ENCODE peak calls at places on chromosomes 3 and 15, in nine cellular contexts. One of them, this sample, is unnamed.

GRCh38 chr3:73602171-73602570 is 22.6 kb downstream of the PDZRN3 start:
- DNase-seq in cardiac fibroblast: peak; percentile 76
- DNase-seq in dermis microvascular lymphatic vessel endothelial cell: no peak
- DNase-seq in ovary: no peak
- DNase-seq in mucosa of descending colon: no peak
- DNase-seq in putamen: no peak
- DNase-seq in glomerular endothelial cell: no peak
- DNase-seq in stimulated activated CD4-positive, alpha-beta T cell treated with anti-CD3 and anti-CD28 coated beads, Interleukin-4, amount 100 ng/mL, for 24 hours: no peak
- DNase-seq in Ammon's horn: no peak
- DNase-seq in this sample: peak; percentile 81

GRCh38 chr3:194860725-194861124 is 175.0 kb downstream of the FAM43A start:
- DNase-seq in cardiac fibroblast: no peak
- DNase-seq in dermis microvascular lymphatic vessel endothelial cell: no peak
- DNase-seq in ovary: no peak
- DNase-seq in mucosa of descending colon: no peak
- DNase-seq in putamen: no peak
- DNase-seq in glomerular endothelial cell: no peak
- DNase-seq in stimulated activated CD4-positive, alpha-beta T cell treated with anti-CD3 and anti-CD28 coated beads, Interleukin-4, amount 100 ng/mL, for 24 hours: no peak
- DNase-seq in Ammon's horn: no peak
- DNase-seq in this sample: no peak

GRCh38 chr3:23396746-23397145 is 193.6 kb downstream of the UBE2E2 start:
- DNase-seq in cardiac fibroblast: peak; percentile 13
- DNase-seq in dermis microvascular lymphatic vessel endothelial cell: no peak
- DNase-seq in ovary: no peak
- DNase-seq in mucosa of descending colon: no peak
- DNase-seq in putamen: no peak
- DNase-seq in glomerular endothelial cell: no peak
- DNase-seq in stimulated activated CD4-positive, alpha-beta T cell treated with anti-CD3 and anti-CD28 coated beads, Interleukin-4, amount 100 ng/mL, for 24 hours: no peak
- DNase-seq in Ammon's horn: no peak
- DNase-seq in this sample: no peak

GRCh38 chr3:190855151-190855550 is 7.3 kb downstream of the GMNC start:
- DNase-seq in cardiac fibroblast: no peak
- DNase-seq in dermis microvascular lymphatic vessel endothelial cell: no peak
- DNase-seq in ovary: no peak
- DNase-seq in mucosa of descending colon: no peak
- DNase-seq in putamen: no peak
- DNase-seq in glomerular endothelial cell: no peak
- DNase-seq in stimulated activated CD4-positive, alpha-beta T cell treated with anti-CD3 and anti-CD28 coated beads, Interleukin-4, amount 100 ng/mL, for 24 hours: no peak
- DNase-seq in Ammon's horn: no peak
- DNase-seq in this sample: no peak

GRCh38 chr3:138381950-138382715 is 33.8 kb downstream of the MRAS start:
- DNase-seq in cardiac fibroblast: peak; percentile 61
- DNase-seq in dermis microvascular lymphatic vessel endothelial cell: peak; percentile 30
- DNase-seq in ovary: peak; percentile 81
- DNase-seq in mucosa of descending colon: peak; percentile 64
- DNase-seq in putamen: peak; percentile 46
- DNase-seq in glomerular endothelial cell: no peak
- DNase-seq in stimulated activated CD4-positive, alpha-beta T cell treated with anti-CD3 and anti-CD28 coated beads, Interleukin-4, amount 100 ng/mL, for 24 hours: no peak
- DNase-seq in Ammon's horn: peak; percentile 83
- DNase-seq in this sample: peak; percentile 47

GRCh38 chr15:53530762-53531161 is 228.7 kb downstream of the WDR72 start:
- DNase-seq in cardiac fibroblast: no peak
- DNase-seq in dermis microvascular lymphatic vessel endothelial cell: no peak
- DNase-seq in ovary: no peak
- DNase-seq in mucosa of descending colon: no peak
- DNase-seq in putamen: no peak
- DNase-seq in glomerular endothelial cell: no peak
- DNase-seq in stimulated activated CD4-positive, alpha-beta T cell treated with anti-CD3 and anti-CD28 coated beads, Interleukin-4, amount 100 ng/mL, for 24 hours: no peak
- DNase-seq in Ammon's horn: no peak
- DNase-seq in this sample: peak; percentile 51

GRCh38 chr3:194787650-194788049 is 102.0 kb downstream of the FAM43A start:
- DNase-seq in cardiac fibroblast: no peak
- DNase-seq in dermis microvascular lymphatic vessel endothelial cell: no peak
- DNase-seq in ovary: no peak
- DNase-seq in mucosa of descending colon: no peak
- DNase-seq in putamen: no peak
- DNase-seq in glomerular endothelial cell: no peak
- DNase-seq in stimulated activated CD4-positive, alpha-beta T cell treated with anti-CD3 and anti-CD28 coated beads, Interleukin-4, amount 100 ng/mL, for 24 hours: no peak
- DNase-seq in Ammon's horn: no peak
- DNase-seq in this sample: no peak

GRCh38 chr3:188439080-188439479 is 285.1 kb downstream of the LPP start:
- DNase-seq in cardiac fibroblast: no peak
- DNase-seq in dermis microvascular lymphatic vessel endothelial cell: peak; percentile 77
- DNase-seq in ovary: no peak
- DNase-seq in mucosa of descending colon: no peak
- DNase-seq in putamen: no peak
- DNase-seq in glomerular endothelial cell: no peak
- DNase-seq in stimulated activated CD4-positive, alpha-beta T cell treated with anti-CD3 and anti-CD28 coated beads, Interleukin-4, amount 100 ng/mL, for 24 hours: peak; percentile 33
- DNase-seq in Ammon's horn: peak; percentile 34
- DNase-seq in this sample: no peak

GRCh38 chr3:15434756-15435155 is 7.4 kb downstream of the EAF1 start:
- DNase-seq in cardiac fibroblast: no peak
- DNase-seq in dermis microvascular lymphatic vessel endothelial cell: no peak
- DNase-seq in ovary: no peak
- DNase-seq in mucosa of descending colon: no peak
- DNase-seq in putamen: no peak
- DNase-seq in glomerular endothelial cell: no peak
- DNase-seq in stimulated activated CD4-positive, alpha-beta T cell treated with anti-CD3 and anti-CD28 coated beads, Interleukin-4, amount 100 ng/mL, for 24 hours: no peak
- DNase-seq in Ammon's horn: no peak
- DNase-seq in this sample: no peak

GRCh38 chr3:191133359-191133758 is 65.7 kb upstream of the OSTN start:
- DNase-seq in cardiac fibroblast: no peak
- DNase-seq in dermis microvascular lymphatic vessel endothelial cell: no peak
- DNase-seq in ovary: no peak
- DNase-seq in mucosa of descending colon: no peak
- DNase-seq in putamen: no peak
- DNase-seq in glomerular endothelial cell: no peak
- DNase-seq in stimulated activated CD4-positive, alpha-beta T cell treated with anti-CD3 and anti-CD28 coated beads, Interleukin-4, amount 100 ng/mL, for 24 hours: no peak
- DNase-seq in Ammon's horn: no peak
- DNase-seq in this sample: no peak

GRCh38 chr3:8589880-8590556 is 54.6 kb downstream of the SSUH2 start:
- DNase-seq in cardiac fibroblast: no peak
- DNase-seq in dermis microvascular lymphatic vessel endothelial cell: no peak
- DNase-seq in ovary: no peak
- DNase-seq in mucosa of descending colon: no peak
- DNase-seq in putamen: no peak
- DNase-seq in glomerular endothelial cell: no peak
- DNase-seq in stimulated activated CD4-positive, alpha-beta T cell treated with anti-CD3 and anti-CD28 coated beads, Interleukin-4, amount 100 ng/mL, for 24 hours: no peak
- DNase-seq in Ammon's horn: no peak
- DNase-seq in this sample: peak; percentile 84

GRCh38 chr3:126474498-126475410 is 937 bp downstream of the ZXDC start:
- DNase-seq in cardiac fibroblast: peak; percentile 56
- DNase-seq in dermis microvascular lymphatic vessel endothelial cell: no peak
- DNase-seq in ovary: peak; percentile 27
- DNase-seq in mucosa of descending colon: peak; percentile 80
- DNase-seq in putamen: no peak
- DNase-seq in glomerular endothelial cell: no peak
- DNase-seq in stimulated activated CD4-positive, alpha-beta T cell treated with anti-CD3 and anti-CD28 coated beads, Interleukin-4, amount 100 ng/mL, for 24 hours: peak; percentile 37
- DNase-seq in Ammon's horn: no peak
- DNase-seq in this sample: no peak

GRCh38 chr3:11391930-11392688 is 119.9 kb downstream of the ATG7 start:
- DNase-seq in cardiac fibroblast: peak; percentile 86
- DNase-seq in dermis microvascular lymphatic vessel endothelial cell: no peak
- DNase-seq in ovary: no peak
- DNase-seq in mucosa of descending colon: no peak
- DNase-seq in putamen: no peak
- DNase-seq in glomerular endothelial cell: no peak
- DNase-seq in stimulated activated CD4-positive, alpha-beta T cell treated with anti-CD3 and anti-CD28 coated beads, Interleukin-4, amount 100 ng/mL, for 24 hours: no peak
- DNase-seq in Ammon's horn: no peak
- DNase-seq in this sample: peak; percentile 88

GRCh38 chr15:43776101-43776717 is 557 bp downstream of the ELL3 start:
- DNase-seq in cardiac fibroblast: no peak
- DNase-seq in dermis microvascular lymphatic vessel endothelial cell: no peak
- DNase-seq in ovary: peak; percentile 43
- DNase-seq in mucosa of descending colon: peak; percentile 84
- DNase-seq in putamen: no peak
- DNase-seq in glomerular endothelial cell: no peak
- DNase-seq in stimulated activated CD4-positive, alpha-beta T cell treated with anti-CD3 and anti-CD28 coated beads, Interleukin-4, amount 100 ng/mL, for 24 hours: peak; percentile 19
- DNase-seq in Ammon's horn: no peak
- DNase-seq in this sample: peak; percentile 18

GRCh38 chr3:16012086-16012485 is 162.4 kb upstream of the GALNT15 start:
- DNase-seq in cardiac fibroblast: peak; percentile 77
- DNase-seq in dermis microvascular lymphatic vessel endothelial cell: no peak
- DNase-seq in ovary: no peak
- DNase-seq in mucosa of descending colon: no peak
- DNase-seq in putamen: no peak
- DNase-seq in glomerular endothelial cell: no peak
- DNase-seq in stimulated activated CD4-positive, alpha-beta T cell treated with anti-CD3 and anti-CD28 coated beads, Interleukin-4, amount 100 ng/mL, for 24 hours: no peak
- DNase-seq in Ammon's horn: no peak
- DNase-seq in this sample: no peak

GRCh38 chr3:135907422-135908165 is 57.9 kb upstream of the PPP2R3A start:
- DNase-seq in cardiac fibroblast: no peak
- DNase-seq in dermis microvascular lymphatic vessel endothelial cell: no peak
- DNase-seq in ovary: no peak
- DNase-seq in mucosa of descending colon: no peak
- DNase-seq in putamen: no peak
- DNase-seq in glomerular endothelial cell: no peak
- DNase-seq in stimulated activated CD4-positive, alpha-beta T cell treated with anti-CD3 and anti-CD28 coated beads, Interleukin-4, amount 100 ng/mL, for 24 hours: no peak
- DNase-seq in Ammon's horn: no peak
- DNase-seq in this sample: no peak

GRCh38 chr15:66758844-66759243 is 56.8 kb downstream of the SMAD6 start:
- DNase-seq in cardiac fibroblast: no peak
- DNase-seq in dermis microvascular lymphatic vessel endothelial cell: no peak
- DNase-seq in ovary: no peak
- DNase-seq in mucosa of descending colon: no peak
- DNase-seq in putamen: no peak
- DNase-seq in glomerular endothelial cell: no peak
- DNase-seq in stimulated activated CD4-positive, alpha-beta T cell treated with anti-CD3 and anti-CD28 coated beads, Interleukin-4, amount 100 ng/mL, for 24 hours: no peak
- DNase-seq in Ammon's horn: no peak
- DNase-seq in this sample: no peak

GRCh38 chr15:33794425-33794824 is 173.9 kb upstream of the CHRM5 start:
- DNase-seq in cardiac fibroblast: no peak
- DNase-seq in dermis microvascular lymphatic vessel endothelial cell: no peak
- DNase-seq in ovary: no peak
- DNase-seq in mucosa of descending colon: no peak
- DNase-seq in putamen: peak; percentile 73
- DNase-seq in glomerular endothelial cell: no peak
- DNase-seq in stimulated activated CD4-positive, alpha-beta T cell treated with anti-CD3 and anti-CD28 coated beads, Interleukin-4, amount 100 ng/mL, for 24 hours: no peak
- DNase-seq in Ammon's horn: no peak
- DNase-seq in this sample: no peak

GRCh38 chr3:14143826-14144225 is 19.0 kb downstream of the TMEM43 start:
- DNase-seq in cardiac fibroblast: peak; percentile 98
- DNase-seq in dermis microvascular lymphatic vessel endothelial cell: peak; percentile 83
- DNase-seq in ovary: peak; percentile 62
- DNase-seq in mucosa of descending colon: no peak
- DNase-seq in putamen: no peak
- DNase-seq in glomerular endothelial cell: peak; percentile 77
- DNase-seq in stimulated activated CD4-positive, alpha-beta T cell treated with anti-CD3 and anti-CD28 coated beads, Interleukin-4, amount 100 ng/mL, for 24 hours: no peak
- DNase-seq in Ammon's horn: no peak
- DNase-seq in this sample: peak; percentile 95

This sample was measured in astrocyte of the hippocampus.